ENCODE peak calls at places on chromosomes 7 and 10, in eight cellular contexts. X, B, K, M, V, C, S and U are unnamed samples.

GRCh38 chr7:24917510-24918239 is 62.3 kb downstream of the OSBPL3 start:
- DNase-seq in V (no peak), M (no peak), B (no peak), K (no peak), S (no peak), C (no peak), X (no peak), U (no peak)

GRCh38 chr10:104941662-104942061 is 300.6 kb downstream of the SORCS3 start:
- DNase-seq in C (no peak), S (no peak), B (no peak), X (no peak), V (no peak), M (no peak), K (no peak), U (no peak)

GRCh38 chr10:62885656-62886461 is 69.7 kb upstream of the EGR2 start:
- DNase-seq in S (no peak), C (peak; percentile 31), K (no peak), M (no peak), B (no peak), X (no peak), V (no peak), U (no peak)

GRCh38 chr10:79206300-79207095 is 137.7 kb downstream of the ZMIZ1 start:
- DNase-seq in B (no peak), V (no peak), C (no peak), X (no peak), K (no peak), M (no peak), S (no peak), U (no peak)

GRCh38 chr10:30095811-30096422 is 36.5 kb upstream of the JCAD start:
- DNase-seq in C (no peak), B (no peak), S (no peak), V (no peak), X (no peak), M (no peak), K (no peak), U (no peak)

GRCh38 chr7:128352636-128353035 is 8.9 kb downstream of the PRRT4 start:
- DNase-seq in S (no peak), C (no peak), V (no peak), M (no peak), B (no peak), K (no peak), X (no peak), U (no peak)

GRCh38 chr10:7421519-7421918 is 10.7 kb upstream of the SFMBT2 start:
- DNase-seq in V (no peak), M (no peak), C (no peak), X (no peak), K (no peak), B (no peak), S (no peak), U (no peak)

GRCh38 chr7:154929006-154929726 is 73.8 kb downstream of the PAXIP1 start:
- DNase-seq in C (peak; percentile 37), S (no peak), K (no peak), X (no peak), V (no peak), B (no peak), M (no peak), U (no peak)

GRCh38 chr7:94393251-94393758 is 1.4 kb upstream of the COL1A2 start:
- DNase-seq in V (no peak), K (no peak), X (no peak), C (no peak), S (no peak), M (no peak), B (no peak), U (no peak)

GRCh38 chr7:96314402-96315108 is 7.3 kb downstream of the SLC25A13 start:
- DNase-seq in B (no peak), V (no peak), C (peak; percentile 87), K (no peak), M (no peak), X (no peak), S (no peak), U (no peak)